ENCODE peak calls at places on chromosomes 5 and 9, in ten cellular contexts. M is adrenal gland, Z is fibroblast of the aortic adventitia, A is uterus, E is psoas muscle, K is heart left ventricle, D is WTC11, S is Calu3, P is HFF-Myc, I is fibroblast of lung. H is an unnamed sample.

GRCh38 chr5:78511116-78511906 is 137.3 kb downstream of the LHFPL2 start:
- DNase-seq in A (no peak), M (no peak), S (no peak), Z (no peak), I (no peak), E (no peak), K (peak; percentile 65), P (no peak), D (no peak), H (no peak)

GRCh38 chr9:133135193-133135745 is 14.2 kb upstream of the RALGDS start:
- DNase-seq in A (peak; percentile 77), P (peak; percentile 46), I (peak; percentile 94), K (peak; percentile 63), D (no peak), M (peak; percentile 95), S (peak; percentile 89), Z (peak; percentile 83), E (peak; percentile 87), H (no peak)

GRCh38 chr5:163569284-163569683 is 63.9 kb downstream of the MAT2B start:
- DNase-seq in D (no peak), Z (peak; percentile 71), S (no peak), M (no peak), I (peak; percentile 45), P (no peak), K (no peak), A (no peak), E (no peak), H (no peak)

GRCh38 chr9:134226221-134226930 is 62.0 kb upstream of the RNU6ATAC start:
- DNase-seq in I (no peak), A (no peak), Z (no peak), D (no peak), E (peak; percentile 50), S (no peak), K (peak; percentile 44), M (peak; percentile 38), P (no peak), H (no peak)

GRCh38 chr9:36937951-36938350 is 96.1 kb downstream of the PAX5 start:
- DNase-seq in P (no peak), S (no peak), A (no peak), E (no peak), Z (no peak), K (no peak), I (no peak), M (no peak), D (no peak), H (no peak)

GRCh38 chr5:77437194-77437593 is 54.9 kb downstream of the WDR41 start:
- DNase-seq in A (no peak), Z (no peak), M (no peak), I (no peak), E (no peak), D (no peak), P (no peak), S (no peak), K (no peak), H (peak; percentile 17)

GRCh38 chr5:139863855-139864558 is 68.4 kb downstream of the PSD2 start:
- DNase-seq in Z (peak; percentile 64), D (peak; percentile 81), P (no peak), S (peak; percentile 80), E (peak; percentile 73), K (peak; percentile 68), I (peak; percentile 32), M (peak; percentile 70), A (peak; percentile 71), H (peak; percentile 84)

GRCh38 chr9:94806307-94806893 is 79.9 kb downstream of the AOPEP start:
- DNase-seq in M (no peak), K (no peak), P (no peak), D (no peak), Z (no peak), I (peak; percentile 41), E (no peak), A (no peak), S (peak; percentile 23), H (peak; percentile 42)

GRCh38 chr5:107403561-107403960 is 267.2 kb downstream of the EFNA5 start:
- DNase-seq in E (no peak), I (no peak), M (no peak), Z (no peak), P (no peak), A (no peak), S (no peak), D (no peak), K (no peak), H (no peak)

GRCh38 chr5:15431923-15432322 is 68.1 kb upstream of the FBXL7 start:
- DNase-seq in E (no peak), P (no peak), D (no peak), K (no peak), M (no peak), S (no peak), A (no peak), Z (no peak), I (no peak), H (peak; percentile 7)

GRCh38 chr5:95728494-95729114 is 2.5 kb upstream of the RHOBTB3 start:
- DNase-seq in E (no peak), Z (no peak), K (no peak), S (peak; percentile 28), D (no peak), A (no peak), I (peak; percentile 62), M (no peak), P (no peak), H (no peak)

GRCh38 chr5:77846422-77847128 is 70.4 kb upstream of the TBCA start:
- DNase-seq in S (no peak), D (no peak), I (no peak), P (no peak), Z (no peak), K (no peak), A (no peak), E (no peak), M (no peak), H (no peak)

GRCh38 chr9:71202931-71203330 is 81.5 kb upstream of the TRPM3 start:
- DNase-seq in S (no peak), M (no peak), Z (peak; percentile 1), A (no peak), K (no peak), P (no peak), E (no peak), D (no peak), I (peak; percentile 10), H (no peak)

GRCh38 chr5:53569486-53569885 is 9.0 kb downstream of the NDUFS4 start:
- DNase-seq in K (no peak), E (no peak), M (no peak), S (no peak), I (no peak), P (no peak), A (no peak), D (no peak), Z (no peak), H (no peak)

GRCh38 chr5:18752317-18752716 is 1118.1 kb downstream of the TAF11L14 start:
- DNase-seq in E (no peak), P (no peak), D (no peak), K (no peak), A (no peak), S (no peak), Z (no peak), M (no peak), I (no peak), H (no peak)

GRCh38 chr9:124602204-124602603 is 95.0 kb upstream of the NR5A1 start:
- DNase-seq in M (no peak), P (no peak), S (no peak), Z (no peak), A (no peak), D (no peak), K (no peak), I (no peak), E (no peak), H (no peak)

GRCh38 chr9:130198501-130199179 is 26.4 kb downstream of the NCS1 start:
- DNase-seq in S (no peak), K (no peak), D (no peak), A (no peak), P (no peak), E (no peak), Z (peak; percentile 65), M (peak; percentile 90), I (no peak), H (no peak)

GRCh38 chr9:30851600-30851999 is 1532.8 kb upstream of the ACO1 start:
- DNase-seq in I (no peak), K (no peak), D (no peak), E (no peak), P (no peak), S (no peak), A (no peak), Z (no peak), M (no peak), H (no peak)

DNA sequence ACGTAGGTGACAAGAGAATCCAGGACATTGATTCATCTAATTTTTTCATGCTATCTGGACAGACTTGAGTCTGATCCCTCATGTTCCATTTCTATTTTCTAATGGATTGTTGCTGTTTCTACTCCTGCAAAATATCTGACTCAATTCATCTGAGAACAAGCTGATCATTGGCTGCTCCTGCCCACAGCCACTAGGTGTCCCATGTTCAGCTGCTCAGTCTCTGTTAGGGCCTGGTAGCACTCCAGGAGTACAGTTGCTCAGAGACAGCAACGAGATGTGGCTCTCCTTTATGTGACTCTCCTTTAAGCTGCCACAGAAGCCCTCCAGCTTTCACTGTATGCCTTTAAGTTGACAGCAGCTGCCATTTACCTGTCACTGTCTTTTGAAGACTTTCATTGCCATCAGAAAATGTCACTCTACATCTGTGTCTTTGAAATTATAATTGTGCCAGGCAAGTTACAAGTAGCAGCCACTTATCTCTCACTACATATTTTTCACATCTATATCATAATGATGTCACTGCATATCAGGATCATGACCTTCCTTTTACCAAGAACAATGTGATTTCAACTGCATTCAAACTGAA is 1944.2 kb upstream of the NUDT12 start:
- DNase-seq in M (no peak), K (no peak), S (peak; percentile 53), Z (no peak), P (no peak), A (no peak), E (no peak), D (peak; percentile 38), I (no peak), H (peak; percentile 7)
- TF ChIP-seq CTCF in M (no peak), K (no peak), S (peak; percentile 60), Z (no peak), P (no peak), A (no peak), E (no peak), D (peak; percentile 41), I (peak; percentile 7), H (peak; percentile 54)

GRCh38 chr9:112031400-112031799 is 134.8 kb downstream of the UGCG start:
- DNase-seq in E (no peak), S (no peak), I (no peak), D (no peak), K (no peak), A (no peak), P (no peak), M (no peak), Z (no peak), H (no peak)
- TF ChIP-seq CTCF in E (no peak), S (no peak), I (no peak), D (no peak), K (no peak), A (no peak), P (no peak), M (no peak), Z (no peak), H (no peak)

GRCh38 chr5:109467058-109467457 is 57.3 kb upstream of the PJA2 start:
- DNase-seq in S (peak; percentile 18), P (no peak), I (no peak), D (no peak), M (no peak), Z (no peak), K (no peak), A (no peak), E (no peak), H (no peak)
- TF ChIP-seq CTCF in S (no peak), P (no peak), I (no peak), D (no peak), M (no peak), Z (no peak), K (no peak), A (no peak), E (no peak), H (no peak)

GRCh38 chr5:126052791-126053190 is 370.4 kb upstream of the GRAMD2B start:
- DNase-seq in I (no peak), K (no peak), D (no peak), E (no peak), M (no peak), Z (no peak), P (no peak), A (no peak), S (no peak), H (no peak)
- TF ChIP-seq CTCF in I (no peak), K (no peak), D (no peak), E (no peak), M (no peak), Z (no peak), P (no peak), A (no peak), S (no peak), H (no peak)